ENCODE peak calls at places on chromosome 3, in four cellular contexts. A is HepG2, W is GM12878, C is K562. N is an unnamed sample.

GRCh38 chr3:186226466-186226865 is 117.6 kb upstream of the ETV5 start:
- DNase-seq in A (no peak), W (no peak), C (no peak), N (no peak)

GRCh38 chr3:101861212-101861977 is 12.1 kb downstream of the NFKBIZ start:
- DNase-seq in A (no peak), W (no peak), C (no peak), N (no peak)

GRCh38 chr3:13711911-13712650 is 163.2 kb downstream of the FBLN2 start:
- DNase-seq in A (no peak), W (no peak), C (no peak), N (no peak)

GRCh38 chr3:22565393-22565792 is 637.7 kb upstream of the UBE2E2 start:
- DNase-seq in A (no peak), W (no peak), C (no peak), N (no peak)

GRCh38 chr3:102224171-102224570 is 210.6 kb upstream of the ZPLD1 start:
- DNase-seq in A (peak; percentile 12), W (no peak), C (no peak), N (peak; percentile 6)

GRCh38 chr3:170726976-170727661 is 141.2 kb upstream of the SLC7A14 start:
- DNase-seq in A (no peak), W (no peak), C (peak; percentile 67), N (peak; percentile 13)

GRCh38 chr3:191141728-191142127 is 57.3 kb upstream of the OSTN start:
- DNase-seq in A (no peak), W (no peak), C (no peak), N (peak; percentile 34)

GRCh38 chr3:45367451-45367850 is 20.9 kb upstream of the LARS2 start:
- DNase-seq in A (no peak), W (no peak), C (no peak), N (no peak)

GRCh38 chr3:60198179-60198578 is 1053.1 kb downstream of the FHIT start:
- DNase-seq in A (no peak), W (no peak), C (no peak), N (no peak)

GRCh38 chr3:43926073-43926472 is 235.3 kb downstream of the ABHD5 start:
- DNase-seq in A (no peak), W (no peak), C (peak; percentile 25), N (no peak)

GRCh38 chr3:102235679-102236078 is 199.1 kb upstream of the ZPLD1 start:
- DNase-seq in A (peak; percentile 11), W (no peak), C (no peak), N (peak; percentile 10)

GRCh38 chr3:72036899-72037298 is 252.0 kb upstream of the PROK2 start:
- DNase-seq in A (no peak), W (no peak), C (no peak), N (no peak)

GRCh38 chr3:10234526-10235230 is 13.6 kb upstream of the TATDN2 start:
- DNase-seq in A (no peak), W (no peak), C (peak; percentile 94), N (no peak)

GRCh38 chr3:157542711-157543485 is 39.7 kb upstream of the VEPH1 start:
- DNase-seq in A (no peak), W (no peak), C (no peak), N (peak; percentile 68)

GRCh38 chr3:119786409-119786808 is 4.5 kb downstream of the NR1I2 start:
- DNase-seq in A (peak; percentile 38), W (no peak), C (no peak), N (no peak)

GRCh38 chr3:72563690-72564370 is 284.4 kb downstream of the SHQ1 start:
- DNase-seq in A (no peak), W (no peak), C (no peak), N (no peak)

GRCh38 chr3:128329491-128330300 is 137.0 kb downstream of the DNAJB8 start:
- DNase-seq in A (no peak), W (no peak), C (no peak), N (no peak)

GRCh38 chr3:171458056-171458856 is 1.9 kb downstream of the TNIK start:
- DNase-seq in A (no peak), W (no peak), C (no peak), N (no peak)

GRCh38 chr3:127452321-127452821 is 138.2 kb downstream of the TPRA1 start:
- DNase-seq in A (no peak), W (no peak), C (no peak), N (no peak)

GRCh38 chr3:81910244-81910852 is 148.9 kb upstream of the GBE1 start:
- DNase-seq in A (peak; percentile 46), W (peak; percentile 21), C (peak; percentile 10), N (peak; percentile 39)

GRCh38 chr3:174331095-174331802 is 527.9 kb upstream of the NAALADL2 start:
- DNase-seq in A (no peak), W (no peak), C (no peak), N (no peak)

GRCh38 chr3:161221881-161222600 is 930 bp downstream of the NMD3 start:
- DNase-seq in A (no peak), W (no peak), C (peak; percentile 18), N (peak; percentile 21)

GRCh38 chr3:48276856-48277641 is 36.1 kb downstream of the ZNF589 start:
- DNase-seq in A (no peak), W (no peak), C (no peak), N (no peak)

DNA sequence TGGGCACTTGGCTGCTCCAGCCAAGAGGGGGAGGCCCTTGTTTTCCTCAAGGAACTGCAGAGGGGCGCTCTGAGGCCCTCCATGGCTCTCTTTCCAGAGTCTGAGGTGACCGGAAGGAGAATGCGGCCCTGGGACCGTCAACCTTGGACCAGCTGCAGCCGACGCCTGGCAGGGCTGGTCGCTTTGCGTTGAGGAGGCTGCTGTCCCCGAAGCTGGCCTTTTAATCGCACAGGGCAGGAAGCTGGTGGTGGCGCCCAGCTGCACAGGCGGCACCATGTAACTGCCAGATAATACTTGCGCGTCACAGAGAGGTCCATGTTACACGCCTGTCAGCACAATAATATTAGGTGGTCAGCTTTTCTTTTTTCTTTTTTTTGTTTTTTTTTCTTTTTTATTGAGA is 875 bp upstream of the HLTF start:
- DNase-seq in A (no peak), W (no peak), C (no peak), N (no peak)
- TF ChIP-seq HDAC2 in A (no peak), W (no peak), C (no peak), N (no peak)

GRCh38 chr3:86723433-86723832 is 267.5 kb downstream of the VGLL3 start:
- DNase-seq in A (no peak), W (no peak), C (no peak), N (no peak)
- TF ChIP-seq CHD4 in A (no peak), W (no peak), C (no peak), N (no peak)

GRCh38 chr3:195155842-195156241 is 115.1 kb downstream of the XXYLT1 start:
- DNase-seq in A (no peak), W (no peak), C (no peak), N (no peak)

GRCh38 chr3:195154793-195155535 is 116.0 kb downstream of the XXYLT1 start:
- DNase-seq in A (peak; percentile 91), W (no peak), C (peak; percentile 57), N (no peak)

GRCh38 chr3:195153653-195154052 is 117.3 kb downstream of the XXYLT1 start:
- DNase-seq in A (no peak), W (no peak), C (no peak), N (no peak)

GRCh38 chr3:195153121-195153520 is 117.8 kb downstream of the XXYLT1 start:
- DNase-seq in A (no peak), W (no peak), C (no peak), N (no peak)

DNA sequence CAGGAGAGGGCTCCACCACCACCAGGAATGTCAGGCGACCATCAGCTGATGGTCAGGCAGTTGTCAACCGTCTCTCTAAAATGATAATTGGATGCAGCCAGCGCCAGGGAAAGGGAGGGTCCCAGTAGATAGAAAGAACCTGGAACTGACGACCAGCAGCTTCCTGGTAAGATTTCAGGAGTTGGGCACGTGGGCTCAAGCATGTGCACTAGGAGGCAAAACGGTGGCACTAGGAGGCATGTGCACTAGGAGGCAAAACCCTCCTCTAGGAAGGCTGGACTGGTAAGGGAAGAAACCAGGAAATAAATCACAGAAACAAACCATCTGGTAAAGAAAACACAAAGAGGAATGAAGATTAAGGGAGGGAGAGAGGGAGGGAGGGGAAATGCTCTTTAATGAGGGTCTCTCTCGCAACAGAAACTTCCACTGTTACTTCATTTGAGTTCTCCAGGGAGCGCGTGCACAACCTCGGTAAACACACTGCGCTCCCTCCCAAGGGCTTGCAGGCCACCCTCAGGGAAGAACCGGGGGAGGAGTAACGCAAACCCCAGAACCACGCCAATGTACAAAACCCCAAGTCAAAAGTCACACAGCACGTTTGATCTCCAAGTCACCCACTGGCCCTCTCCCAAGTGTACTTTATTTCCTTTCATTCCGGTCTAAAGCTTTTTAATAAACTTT is 116.7 kb downstream of the XXYLT1 start:
- DNase-seq in A (no peak), W (no peak), C (no peak), N (no peak)
- TF ChIP-seq HDAC2 in A (no peak), W (no peak), C (no peak), N (no peak)

DNA sequence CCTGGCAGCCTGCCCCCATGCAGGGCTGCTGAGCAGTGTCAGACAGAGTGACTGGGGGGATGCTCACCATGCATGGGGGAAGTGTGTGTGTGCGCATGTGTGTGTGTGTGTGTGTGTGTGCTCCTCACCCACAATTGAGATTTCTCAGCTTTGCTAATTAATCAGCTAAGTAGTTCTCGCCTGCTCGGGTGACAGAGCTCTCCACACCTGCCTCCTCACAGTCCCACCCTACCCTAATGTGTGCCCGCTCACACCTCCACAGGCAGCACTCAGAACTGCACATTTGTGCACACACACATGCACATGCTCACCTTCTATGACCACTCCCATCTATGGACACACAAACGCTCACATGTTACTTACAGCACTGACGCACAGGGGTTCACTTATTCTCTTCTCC is 37.3 kb downstream of the CACNA2D2 start:
- DNase-seq in A (no peak), W (no peak), C (no peak), N (no peak)
- TF ChIP-seq CHD4 in A (no peak), W (no peak), C (no peak), N (no peak)

GRCh38 chr3:30135190-30135589 is 471.2 kb upstream of the TGFBR2 start:
- DNase-seq in A (no peak), W (no peak), C (no peak), N (peak; percentile 4)
- TF ChIP-seq HDAC2 in A (no peak), W (no peak), C (no peak), N (no peak)

GRCh38 chr3:112735927-112736326 is 95.0 kb upstream of the CCDC80 start:
- DNase-seq in A (no peak), W (no peak), C (no peak), N (no peak)
- TF ChIP-seq CHD4 in A (no peak), W (no peak), C (no peak), N (no peak)

GRCh38 chr3:15291589-15292541 is 40.5 kb downstream of the SH3BP5 start:
- DNase-seq in A (no peak), W (peak; percentile 89), C (peak; percentile 41), N (no peak)
- TF ChIP-seq HDAC2 in A (no peak), W (no peak), C (no peak), N (no peak)

DNA sequence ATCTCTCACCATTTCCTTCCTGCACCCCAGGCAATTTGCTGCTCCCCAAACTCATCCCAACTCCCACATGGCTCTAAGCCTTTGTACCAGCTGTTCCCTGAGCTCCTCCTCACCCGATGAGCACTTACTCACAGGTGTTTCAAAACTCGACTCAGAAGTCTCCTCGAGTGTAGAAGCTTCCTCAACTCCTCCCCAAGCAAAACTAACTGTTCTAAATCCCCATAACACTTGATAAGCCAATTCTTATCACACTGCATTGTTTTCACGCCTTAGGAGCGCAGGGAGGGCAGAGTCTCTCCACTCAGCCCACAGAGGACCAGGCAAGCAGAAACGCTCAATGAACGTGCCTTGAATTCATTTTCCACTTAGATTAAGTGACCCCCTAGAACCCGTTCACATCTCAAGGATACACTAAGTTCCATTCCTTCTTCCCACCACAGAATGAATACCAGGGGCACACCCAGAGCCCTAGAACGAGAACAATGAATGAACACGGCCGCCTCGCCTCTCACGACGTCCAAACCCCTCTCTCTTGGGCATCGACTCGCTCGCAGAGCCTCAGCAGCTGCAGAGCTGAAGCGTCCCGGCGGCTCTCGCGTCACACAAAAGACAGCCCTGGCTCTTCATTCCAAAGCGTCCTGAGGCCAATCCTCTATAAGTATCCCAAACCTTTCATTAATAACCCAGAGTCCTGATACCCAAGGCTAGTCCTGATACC is 1.2 kb downstream of the RAF1 start:
- DNase-seq in A (no peak), W (no peak), C (peak; percentile 38), N (peak; percentile 19)
- TF ChIP-seq CHD4 in A (no peak), W (no peak), C (no peak), N (no peak)

N was measured in A549.